ENCODE peak calls at places on chromosomes 3 and 15, in four cellular contexts. B, P, A and D are unnamed samples.

GRCh38 chr3:114542359-114542758 is 248.5 kb downstream of the TIGIT start:
- DNase-seq in B (no peak), P (no peak), A (no peak), D (peak; percentile 81)

GRCh38 chr3:124986153-124987143 is 51.9 kb upstream of the MUC13 start:
- DNase-seq in B (peak; percentile 45), P (no peak), A (no peak), D (peak; percentile 66)

GRCh38 chr15:70098461-70099166 is 897 bp upstream of the TLE3 start:
- DNase-seq in B (peak; percentile 57), P (no peak), A (no peak), D (peak; percentile 79)

GRCh38 chr3:10358309-10358980 is 37.5 kb upstream of the SEC13 start:
- DNase-seq in B (no peak), P (no peak), A (no peak), D (no peak)

GRCh38 chr3:146026547-146026946 is 134.4 kb downstream of the PLOD2 start:
- DNase-seq in B (no peak), P (no peak), A (no peak), D (no peak)

GRCh38 chr3:37477713-37478487 is 303.5 kb upstream of the LRRFIP2 start:
- DNase-seq in B (no peak), P (no peak), A (no peak), D (no peak)

GRCh38 chr3:110932515-110933095 is 139.0 kb upstream of the NECTIN3 start:
- DNase-seq in B (no peak), P (no peak), A (no peak), D (no peak)

GRCh38 chr15:49934487-49934886 is 184.5 kb downstream of the ATP8B4 start:
- DNase-seq in B (no peak), P (no peak), A (no peak), D (no peak)

GRCh38 chr3:188526057-188526456 is 372.1 kb downstream of the LPP start:
- DNase-seq in B (no peak), P (no peak), A (no peak), D (no peak)

GRCh38 chr15:83057660-83058376 is 9.2 kb downstream of the BTBD1 start:
- DNase-seq in B (no peak), P (no peak), A (no peak), D (no peak)

GRCh38 chr3:15858547-15859506 is 61.0 kb upstream of the ANKRD28 start:
- DNase-seq in B (peak; percentile 60), P (no peak), A (peak; percentile 26), D (peak; percentile 86)

GRCh38 chr15:64247906-64248541 is 85.2 kb upstream of the PPIB start:
- DNase-seq in B (peak; percentile 6), P (peak; percentile 92), A (peak; percentile 75), D (peak; percentile 79)

GRCh38 chr3:81650187-81650586 is 111.3 kb downstream of the GBE1 start:
- DNase-seq in B (no peak), P (no peak), A (no peak), D (no peak)
- TF ChIP-seq REST in B (no peak), P (no peak), A (no peak), D (no peak)

DNA sequence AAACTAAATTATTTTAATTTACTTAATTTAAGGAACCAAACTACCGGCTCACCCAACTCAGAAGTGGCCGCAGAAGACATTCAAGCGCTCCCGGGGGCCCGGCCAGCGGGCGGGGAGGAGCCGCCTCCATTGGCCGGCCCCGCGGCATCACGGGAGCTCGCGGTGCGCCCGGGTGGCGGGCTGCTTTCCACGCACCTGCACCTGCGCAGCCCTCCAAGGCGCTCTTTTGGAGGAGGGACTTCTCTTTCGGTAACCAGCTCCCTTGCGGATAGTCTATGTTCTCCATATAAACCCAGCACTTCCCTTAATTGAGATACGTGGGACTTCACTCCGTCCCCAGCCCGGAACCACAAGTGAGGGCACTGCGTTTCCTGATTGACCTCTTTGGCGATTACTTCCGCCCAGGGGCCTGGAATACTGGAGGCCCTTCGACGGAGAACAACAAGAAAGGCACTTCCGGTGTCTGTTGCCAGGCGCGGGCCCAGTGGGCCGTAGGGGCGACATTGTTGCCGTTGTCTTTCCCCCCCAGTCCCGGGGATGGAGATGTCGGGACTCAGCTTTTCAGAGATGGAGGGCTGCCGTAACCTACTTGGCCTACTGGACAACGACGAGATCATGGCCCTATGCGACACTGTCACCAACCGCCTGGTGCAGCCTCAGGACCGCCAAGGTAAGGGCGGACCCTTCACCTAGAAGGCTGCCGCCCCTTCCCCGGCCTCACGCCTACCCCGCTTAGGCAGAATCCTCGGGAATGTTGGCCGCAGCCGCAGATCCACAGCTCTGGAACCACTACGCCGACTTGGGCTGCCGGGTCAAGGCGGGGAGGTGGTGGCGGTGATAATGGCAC is at the start of gene C3orf38:
- DNase-seq in B (peak; percentile 88), P (peak; percentile 67), A (peak; percentile 64), D (peak; percentile 95)
- TF ChIP-seq REST in B (peak; percentile 30), P (no peak), A (no peak), D (no peak)

GRCh38 chr3:102195198-102195948 is 239.4 kb upstream of the ZPLD1 start:
- DNase-seq in B (no peak), P (no peak), A (no peak), D (no peak)
- TF ChIP-seq REST in B (no peak), P (no peak), A (no peak), D (no peak)

GRCh38 chr3:50337175-50337861 is 3.3 kb downstream of the RASSF1 start:
- DNase-seq in B (peak; percentile 100), P (peak; percentile 84), A (peak; percentile 96), D (peak; percentile 99)
- TF ChIP-seq REST in B (no peak), P (no peak), A (no peak), D (no peak)

GRCh38 chr3:4977889-4978258 is 1.4 kb upstream of the BHLHE40 start:
- DNase-seq in B (no peak), P (no peak), A (no peak), D (peak; percentile 66)
- TF ChIP-seq REST in B (no peak), P (no peak), A (no peak), D (no peak)

DNA sequence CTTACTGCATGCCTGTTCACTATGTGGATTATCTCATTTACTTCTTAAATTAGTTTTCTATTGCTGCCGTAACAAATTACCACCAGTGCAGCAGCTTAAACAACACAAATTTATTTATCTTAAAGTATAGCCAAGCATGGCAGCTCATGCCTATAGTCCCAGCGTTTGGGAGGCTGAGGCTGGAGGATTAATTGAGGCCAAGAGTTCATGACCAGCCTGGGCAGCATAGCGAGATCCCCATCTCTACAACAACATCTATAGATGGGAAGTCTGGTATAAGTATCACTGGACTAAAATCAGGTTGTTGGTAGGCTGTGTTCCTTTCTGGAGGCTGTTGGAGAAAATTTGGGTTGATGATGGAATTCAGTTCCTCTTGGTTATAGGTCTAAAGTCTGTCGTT is 5.1 kb downstream of the SLC2A2 start:
- DNase-seq in B (no peak), P (no peak), A (no peak), D (no peak)
- TF ChIP-seq REST in B (no peak), P (no peak), A (no peak), D (no peak)

DNA sequence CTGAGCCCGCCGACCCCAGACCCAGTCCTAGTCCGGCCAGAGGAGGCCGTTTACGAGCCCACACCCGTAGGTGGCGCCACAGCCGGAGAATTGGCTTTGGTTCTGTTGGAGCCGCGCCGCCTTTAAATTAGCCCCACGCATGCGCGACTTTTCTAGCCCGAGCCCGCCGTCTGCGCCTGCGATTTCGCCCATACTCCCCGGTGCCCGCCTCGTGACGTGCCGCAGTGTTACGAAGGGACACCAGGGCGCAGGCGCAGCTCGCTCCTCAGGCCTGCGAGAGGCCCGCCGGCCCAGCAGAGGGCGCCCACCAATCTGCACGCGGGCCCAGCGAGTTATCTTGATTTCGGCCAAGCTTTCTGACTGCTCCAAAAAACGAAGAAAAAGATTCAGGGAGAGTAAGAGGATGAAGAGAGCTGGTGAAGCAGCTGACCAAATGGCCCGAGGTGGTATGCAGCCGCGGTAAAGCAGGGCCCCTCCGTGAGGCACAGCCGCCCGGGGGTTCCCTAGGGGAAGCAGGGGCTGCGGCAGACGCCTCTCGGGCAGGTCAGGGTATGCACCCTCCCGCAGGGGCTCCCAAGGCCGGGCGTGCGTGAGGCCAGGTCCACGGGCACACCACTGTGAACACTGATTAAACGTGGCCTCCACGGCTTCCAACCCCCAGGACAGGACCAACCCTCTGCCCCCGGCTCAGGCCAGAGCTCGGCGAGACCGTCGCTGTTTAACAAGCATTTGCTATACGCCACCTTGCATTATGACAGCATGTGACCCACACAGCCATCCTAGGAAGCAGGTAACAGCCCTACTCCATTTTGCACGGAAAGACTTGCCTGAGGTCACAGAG is 32.8 kb downstream of the RPN1 start:
- DNase-seq in B (peak; percentile 100), P (peak; percentile 78), A (peak; percentile 85), D (peak; percentile 99)
- TF ChIP-seq REST in B (peak; percentile 5), P (no peak), A (no peak), D (no peak)

DNA sequence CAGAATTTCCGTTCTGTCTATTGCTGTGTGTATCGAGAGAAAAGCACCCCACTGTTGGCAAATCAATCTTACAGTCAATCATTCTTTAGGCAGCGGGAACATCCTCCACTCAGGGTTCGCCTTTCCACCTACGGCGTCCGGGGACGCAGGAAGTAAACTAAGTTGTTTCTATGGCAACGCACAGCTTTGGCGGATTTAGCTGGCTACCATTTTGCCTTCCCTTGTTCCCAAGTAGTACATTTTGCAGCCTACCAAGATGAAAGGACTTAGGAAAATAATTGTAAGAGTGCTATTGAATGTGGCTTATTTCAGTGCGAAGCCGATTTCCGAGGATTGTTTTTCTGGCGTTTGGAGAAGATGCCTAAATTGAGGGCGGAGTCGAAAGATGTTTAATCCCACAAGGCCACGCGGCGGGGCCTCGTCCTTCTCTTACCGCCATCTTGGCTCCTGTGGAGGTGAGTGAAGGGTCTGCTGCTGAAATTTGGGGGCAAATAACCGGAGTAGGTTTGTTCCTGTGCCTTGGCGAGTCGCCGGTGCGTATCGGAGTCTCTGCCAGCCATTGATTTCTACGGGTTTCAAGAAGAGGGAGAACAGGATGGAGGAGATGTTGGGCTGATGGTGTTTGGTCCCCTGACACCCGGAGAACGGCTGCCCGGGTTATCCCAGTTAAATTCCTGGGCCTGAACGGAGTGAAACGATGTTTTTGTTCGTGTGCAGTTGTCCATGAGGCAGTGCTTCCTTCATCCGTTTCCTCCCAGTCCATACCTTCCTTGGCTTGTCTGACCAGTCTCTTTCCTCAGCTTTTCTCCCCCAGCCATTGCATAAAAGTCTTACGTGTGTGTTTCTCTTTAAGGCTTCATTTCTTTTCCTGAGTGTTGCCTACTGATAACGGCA is at the start of gene RPL35A:
- DNase-seq in B (peak; percentile 79), P (peak; percentile 99), A (peak; percentile 98), D (peak; percentile 98)
- TF ChIP-seq REST in B (no peak), P (no peak), A (no peak), D (peak; percentile 32)

GRCh38 chr15:87610366-87610765 is 646.2 kb downstream of the NTRK3 start:
- DNase-seq in B (no peak), P (no peak), A (no peak), D (no peak)

GRCh38 chr15:87604857-87605446 is 651.6 kb downstream of the NTRK3 start:
- DNase-seq in B (peak; percentile 12), P (no peak), A (no peak), D (peak; percentile 71)

GRCh38 chr15:87609909-87610308 is 646.6 kb downstream of the NTRK3 start:
- DNase-seq in B (no peak), P (no peak), A (no peak), D (peak; percentile 17)

GRCh38 chr15:87608238-87609028 is 648.1 kb downstream of the NTRK3 start:
- DNase-seq in B (no peak), P (no peak), A (no peak), D (no peak)

GRCh38 chr15:87609474-87609873 is 647.1 kb downstream of the NTRK3 start:
- DNase-seq in B (no peak), P (no peak), A (no peak), D (no peak)
- TF ChIP-seq REST in B (no peak), P (no peak), A (no peak), D (no peak)